ENCODE peak calls at places on chromosomes 16 and 17, in nine cellular contexts. N is NCI-H1092 treated with DMSO at 0.1 percent for 48 hours; R is T-helper 1 cell; A is NCI-H1930; U is stimulated activated CD4-positive, alpha-beta T cell treated with anti-CD3 and anti-CD28 coated beads, Interleukin-1b, Interleukin-23, amount 100 ng/mL, for 1 hour; I is GM13976; P is small intestine; X is naive thymus-derived CD4-positive, alpha-beta T cell; L is CD4-positive, alpha-beta T cell. T is an unnamed sample.

GRCh38 chr16:21990381-21990944 is 10.5 kb downstream of the PDZD9 start:
- DNase-seq in N (no peak), R (no peak), A (no peak), U (no peak), I (no peak), P (no peak), X (no peak), L (no peak), T (no peak)

GRCh38 chr16:50820225-50820624 is 78.3 kb downstream of the CYLD start:
- DNase-seq in N (no peak), R (no peak), A (no peak), U (no peak), I (no peak), P (no peak), X (no peak), L (no peak), T (no peak)

GRCh38 chr16:69522732-69523404 is 42.9 kb upstream of the NFAT5 start:
- DNase-seq in N (no peak), R (no peak), A (peak; percentile 1), U (no peak), I (no peak), P (no peak), X (no peak), L (no peak), T (no peak)

GRCh38 chr17:74798239-74798707 is 22.1 kb upstream of the NAT9 start:
- DNase-seq in N (no peak), R (no peak), A (no peak), U (no peak), I (no peak), P (no peak), X (no peak), L (no peak), T (no peak)

GRCh38 chr16:3725291-3725690 is 8.0 kb upstream of the TRAP1 start:
- DNase-seq in N (no peak), R (no peak), A (no peak), U (no peak), I (no peak), P (no peak), X (no peak), L (no peak), T (no peak)

GRCh38 chr17:77666881-77667395 is 291.6 kb upstream of the TNRC6C start:
- DNase-seq in N (no peak), R (peak; percentile 54), A (no peak), U (peak; percentile 3), I (no peak), P (peak; percentile 28), X (peak; percentile 83), L (peak; percentile 41), T (no peak)

GRCh38 chr16:11202260-11203091 is 53.5 kb downstream of the SOCS1 start:
- DNase-seq in N (no peak), R (no peak), A (no peak), U (no peak), I (peak; percentile 73), P (no peak), X (no peak), L (no peak), T (no peak)

GRCh38 chr16:79776243-79776884 is 175.8 kb upstream of the MAF start:
- DNase-seq in N (no peak), R (no peak), A (no peak), U (no peak), I (no peak), P (peak; percentile 12), X (no peak), L (no peak), T (no peak)

GRCh38 chr16:1746693-1747195 is 24.6 kb downstream of the NME3 start:
- DNase-seq in N (no peak), R (no peak), A (no peak), U (no peak), I (no peak), P (no peak), X (no peak), L (no peak), T (no peak)

GRCh38 chr17:63035271-63035670 is 69.2 kb downstream of the TANC2 start:
- DNase-seq in N (no peak), R (no peak), A (no peak), U (no peak), I (no peak), P (no peak), X (no peak), L (no peak), T (no peak)

GRCh38 chr16:64900029-64900428 is 221.8 kb downstream of the CDH11 start:
- DNase-seq in N (no peak), R (no peak), A (no peak), U (no peak), I (no peak), P (no peak), X (no peak), L (no peak), T (no peak)

GRCh38 chr16:75256059-75256870 is 4.8 kb upstream of the BCAR1 start:
- DNase-seq in N (no peak), R (no peak), A (no peak), U (no peak), I (no peak), P (no peak), X (no peak), L (no peak), T (no peak)

GRCh38 chr17:83132251-83133081 is 53.1 kb downstream of the METRNL start:
- DNase-seq in N (no peak), R (no peak), A (no peak), U (no peak), I (no peak), P (no peak), X (no peak), L (no peak), T (no peak)

GRCh38 chr16:17467923-17468540 is 2.7 kb downstream of the XYLT1 start:
- DNase-seq in N (peak; percentile 72), R (no peak), A (peak; percentile 32), U (no peak), I (no peak), P (peak; percentile 77), X (peak; percentile 24), L (no peak), T (no peak)

GRCh38 chr16:67170948-67171649 is 761 bp downstream of the NOL3 start:
- DNase-seq in N (no peak), R (no peak), A (no peak), U (no peak), I (peak; percentile 42), P (no peak), X (no peak), L (no peak), T (no peak)

GRCh38 chr17:58822148-58823050 is 66.7 kb downstream of the PPM1E start:
- DNase-seq in N (peak; percentile 24), R (no peak), A (no peak), U (no peak), I (no peak), P (no peak), X (no peak), L (no peak), T (no peak)

GRCh38 chr16:14037960-14038359 is 33.2 kb upstream of the MRTFB start:
- DNase-seq in N (no peak), R (no peak), A (no peak), U (no peak), I (no peak), P (no peak), X (no peak), L (no peak), T (no peak)

GRCh38 chr17:51439395-51440229 is 179.3 kb downstream of the UTP18 start:
- DNase-seq in N (peak; percentile 5), R (no peak), A (no peak), U (no peak), I (no peak), P (no peak), X (no peak), L (no peak), T (no peak)

GRCh38 chr17:8447816-8448215 is 12.1 kb downstream of the NDEL1 start:
- DNase-seq in N (no peak), R (no peak), A (no peak), U (no peak), I (no peak), P (no peak), X (no peak), L (no peak), T (no peak)

GRCh38 chr16:2983706-2984136 is 3.5 kb upstream of the PKMYT1 start:
- DNase-seq in N (peak; percentile 69), R (peak; percentile 59), A (peak; percentile 62), U (no peak), I (peak; percentile 92), P (peak; percentile 74), X (no peak), L (no peak), T (peak; percentile 50)

GRCh38 chr17:64133546-64134215 is 3.7 kb upstream of the ERN1 start:
- DNase-seq in N (peak; percentile 74), R (no peak), A (peak; percentile 2), U (no peak), I (peak; percentile 64), P (peak; percentile 75), X (peak; percentile 58), L (no peak), T (no peak)

T was measured in omental fat pad.